ENCODE peak calls at places on chromosomes 4 and X, in nine cellular contexts. One of them, this sample, is unnamed.

GRCh38 chr4:74426101-74426500 is 18.8 kb upstream of the AREG start:
- DNase-seq in AG09309: no peak
- DNase-seq in Peyer's patch: no peak
- DNase-seq in gastrocnemius medialis: no peak
- DNase-seq in BE2C: no peak
- DNase-seq in cardiac muscle cell: no peak
- DNase-seq in left ventricle myocardium inferior: no peak
- DNase-seq in HL-60: no peak
- DNase-seq in fibroblast of the aortic adventitia: peak
- DNase-seq in this sample: peak

GRCh38 chr4:151967074-151967473 is 206.3 kb upstream of the GATB start:
- DNase-seq in left ventricle myocardium inferior: no peak
- DNase-seq in AG09309: no peak
- DNase-seq in BE2C: no peak
- DNase-seq in fibroblast of the aortic adventitia: no peak
- DNase-seq in Peyer's patch: no peak
- DNase-seq in HL-60: no peak
- DNase-seq in cardiac muscle cell: no peak
- DNase-seq in gastrocnemius medialis: no peak
- DNase-seq in this sample: no peak

GRCh38 chrX:135707880-135708279 is 5.6 kb upstream of the CT45A1 start:
- DNase-seq in fibroblast of the aortic adventitia: no peak
- DNase-seq in cardiac muscle cell: peak
- DNase-seq in gastrocnemius medialis: no peak
- DNase-seq in HL-60: peak
- DNase-seq in left ventricle myocardium inferior: no peak
- DNase-seq in Peyer's patch: no peak
- DNase-seq in AG09309: no peak
- DNase-seq in BE2C: peak
- DNase-seq in this sample: no peak

GRCh38 chrX:100928660-100929613 is at the start of gene XKRX:
- DNase-seq in AG09309: no peak
- DNase-seq in fibroblast of the aortic adventitia: no peak
- DNase-seq in gastrocnemius medialis: no peak
- DNase-seq in Peyer's patch: peak
- DNase-seq in cardiac muscle cell: peak
- DNase-seq in BE2C: peak
- DNase-seq in left ventricle myocardium inferior: peak
- DNase-seq in HL-60: no peak
- DNase-seq in this sample: no peak

GRCh38 chrX:331145-331771 is 12.7 kb upstream of the GTPBP6 start:
- DNase-seq in AG09309: no peak
- DNase-seq in gastrocnemius medialis: no peak
- DNase-seq in left ventricle myocardium inferior: peak
- DNase-seq in HL-60: no peak
- DNase-seq in Peyer's patch: no peak
- DNase-seq in cardiac muscle cell: peak
- DNase-seq in fibroblast of the aortic adventitia: peak
- DNase-seq in BE2C: peak
- DNase-seq in this sample: no peak

GRCh38 chrX:136130931-136131843 is 16.1 kb upstream of the FHL1 start:
- DNase-seq in HL-60: no peak
- DNase-seq in BE2C: no peak
- DNase-seq in Peyer's patch: no peak
- DNase-seq in gastrocnemius medialis: no peak
- DNase-seq in cardiac muscle cell: no peak
- DNase-seq in fibroblast of the aortic adventitia: peak
- DNase-seq in left ventricle myocardium inferior: no peak
- DNase-seq in AG09309: peak
- DNase-seq in this sample: peak

GRCh38 chr4:143347495-143347894 is 10.8 kb downstream of the GAB1 start:
- DNase-seq in HL-60: no peak
- DNase-seq in fibroblast of the aortic adventitia: no peak
- DNase-seq in cardiac muscle cell: no peak
- DNase-seq in left ventricle myocardium inferior: no peak
- DNase-seq in Peyer's patch: no peak
- DNase-seq in gastrocnemius medialis: no peak
- DNase-seq in BE2C: no peak
- DNase-seq in AG09309: no peak
- DNase-seq in this sample: no peak

GRCh38 chr4:123606336-123606735 is 209.7 kb downstream of the SPRY1 start:
- DNase-seq in BE2C: no peak
- DNase-seq in HL-60: no peak
- DNase-seq in gastrocnemius medialis: no peak
- DNase-seq in cardiac muscle cell: no peak
- DNase-seq in fibroblast of the aortic adventitia: no peak
- DNase-seq in Peyer's patch: no peak
- DNase-seq in AG09309: no peak
- DNase-seq in left ventricle myocardium inferior: no peak
- DNase-seq in this sample: no peak

GRCh38 chr4:175252642-175253041 is 334.5 kb downstream of the ADAM29 start:
- DNase-seq in BE2C: no peak
- DNase-seq in fibroblast of the aortic adventitia: no peak
- DNase-seq in Peyer's patch: no peak
- DNase-seq in HL-60: no peak
- DNase-seq in AG09309: no peak
- DNase-seq in left ventricle myocardium inferior: no peak
- DNase-seq in gastrocnemius medialis: no peak
- DNase-seq in cardiac muscle cell: no peak
- DNase-seq in this sample: no peak

DNA sequence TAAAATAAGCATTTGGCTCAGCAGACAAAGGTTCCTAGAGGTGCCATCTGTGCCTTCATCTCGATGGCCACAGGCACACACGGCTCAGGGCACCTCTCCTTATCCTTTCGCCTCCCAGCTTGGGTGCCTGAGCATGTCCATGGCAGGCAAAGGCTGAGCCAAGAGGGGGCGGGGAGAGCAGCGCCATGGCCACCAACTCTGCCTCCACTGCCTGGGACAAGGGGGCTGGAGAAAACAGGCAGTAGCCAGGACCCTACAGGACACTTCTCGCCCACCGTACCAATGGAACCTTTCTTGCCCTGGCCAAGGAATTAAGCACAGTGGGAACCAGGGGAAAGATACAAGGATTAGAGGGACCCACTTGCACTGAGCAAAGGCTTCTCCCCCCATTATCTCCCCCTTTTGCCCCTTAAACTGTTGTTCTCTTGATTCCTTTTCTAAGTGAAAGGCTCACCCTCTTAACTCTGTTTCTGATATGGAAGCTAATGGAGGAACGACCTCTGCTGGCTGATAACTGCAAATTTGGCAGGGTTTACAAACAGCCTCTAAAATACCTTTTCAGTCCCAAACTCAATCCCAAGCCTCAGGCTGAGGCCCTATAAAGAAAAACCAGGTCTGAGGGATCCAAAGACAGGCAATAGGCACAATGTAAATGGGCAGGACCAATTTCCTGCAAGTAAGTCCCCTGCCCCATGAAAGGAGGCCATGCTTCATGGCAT is 335.2 kb downstream of the ADAM29 start:
- DNase-seq in HL-60: no peak
- DNase-seq in fibroblast of the aortic adventitia: no peak
- DNase-seq in gastrocnemius medialis: no peak
- DNase-seq in BE2C: no peak
- DNase-seq in AG09309: no peak
- DNase-seq in left ventricle myocardium inferior: no peak
- DNase-seq in cardiac muscle cell: no peak
- DNase-seq in Peyer's patch: no peak
- DNase-seq in this sample: no peak
- TF ChIP-seq CTCF in HL-60: no peak
- TF ChIP-seq CTCF in fibroblast of the aortic adventitia: no peak
- TF ChIP-seq CTCF in gastrocnemius medialis: no peak
- TF ChIP-seq CTCF in BE2C: peak
- TF ChIP-seq CTCF in AG09309: peak
- TF ChIP-seq CTCF in left ventricle myocardium inferior: peak
- TF ChIP-seq CTCF in cardiac muscle cell: no peak
- TF ChIP-seq CTCF in Peyer's patch: no peak
- TF ChIP-seq CTCF in this sample: no peak

GRCh38 chrX:21745756-21746155 is 12.2 kb downstream of the SMPX start:
- DNase-seq in HL-60: peak
- DNase-seq in Peyer's patch: peak
- DNase-seq in left ventricle myocardium inferior: no peak
- DNase-seq in cardiac muscle cell: peak
- DNase-seq in BE2C: peak
- DNase-seq in gastrocnemius medialis: peak
- DNase-seq in AG09309: no peak
- DNase-seq in fibroblast of the aortic adventitia: peak
- DNase-seq in this sample: no peak

GRCh38 chrX:21749924-21750323 is 8.0 kb downstream of the SMPX start:
- DNase-seq in gastrocnemius medialis: no peak
- DNase-seq in AG09309: no peak
- DNase-seq in fibroblast of the aortic adventitia: no peak
- DNase-seq in left ventricle myocardium inferior: no peak
- DNase-seq in BE2C: no peak
- DNase-seq in HL-60: no peak
- DNase-seq in Peyer's patch: no peak
- DNase-seq in cardiac muscle cell: no peak
- DNase-seq in this sample: no peak

GRCh38 chrX:21744721-21745120 is 13.2 kb downstream of the SMPX start:
- DNase-seq in fibroblast of the aortic adventitia: no peak
- DNase-seq in left ventricle myocardium inferior: no peak
- DNase-seq in cardiac muscle cell: no peak
- DNase-seq in gastrocnemius medialis: no peak
- DNase-seq in HL-60: no peak
- DNase-seq in AG09309: no peak
- DNase-seq in BE2C: no peak
- DNase-seq in Peyer's patch: no peak
- DNase-seq in this sample: no peak

GRCh38 chrX:21748235-21748634 is 9.7 kb downstream of the SMPX start:
- DNase-seq in cardiac muscle cell: no peak
- DNase-seq in left ventricle myocardium inferior: no peak
- DNase-seq in BE2C: no peak
- DNase-seq in HL-60: no peak
- DNase-seq in fibroblast of the aortic adventitia: no peak
- DNase-seq in gastrocnemius medialis: no peak
- DNase-seq in AG09309: no peak
- DNase-seq in Peyer's patch: no peak
- DNase-seq in this sample: no peak

DNA sequence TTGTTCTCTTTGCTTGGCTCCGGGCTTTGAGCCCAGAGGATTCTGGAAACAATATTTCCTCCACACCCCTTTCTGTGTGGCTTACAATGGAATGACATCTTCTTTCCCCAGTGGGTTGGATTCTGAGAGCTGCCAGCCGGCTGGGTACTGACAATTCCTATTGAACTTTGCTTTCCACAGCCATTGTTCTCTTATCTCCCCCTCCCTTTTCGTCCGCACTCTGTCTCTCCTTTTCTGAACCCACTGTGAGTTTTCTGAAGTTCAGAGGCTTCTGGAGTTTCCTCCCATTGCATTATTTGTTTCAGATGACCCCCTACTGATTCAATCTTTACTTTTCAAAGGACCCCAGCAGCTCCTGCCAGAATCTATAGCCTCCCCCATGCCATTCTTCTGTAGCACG is 10.4 kb downstream of the SMPX start:
- DNase-seq in HL-60: no peak
- DNase-seq in gastrocnemius medialis: no peak
- DNase-seq in left ventricle myocardium inferior: no peak
- DNase-seq in AG09309: no peak
- DNase-seq in BE2C: no peak
- DNase-seq in Peyer's patch: no peak
- DNase-seq in cardiac muscle cell: peak
- DNase-seq in fibroblast of the aortic adventitia: peak
- DNase-seq in this sample: no peak
- H3K4me3 ChIP-seq in HL-60: no peak
- H3K4me3 ChIP-seq in gastrocnemius medialis: no peak
- H3K4me3 ChIP-seq in left ventricle myocardium inferior: peak
- H3K4me3 ChIP-seq in AG09309: no peak
- H3K4me3 ChIP-seq in BE2C: no peak
- H3K4me3 ChIP-seq in Peyer's patch: no peak
- H3K4me3 ChIP-seq in cardiac muscle cell: peak
- H3K4me3 ChIP-seq in fibroblast of the aortic adventitia: no peak
- H3K4me3 ChIP-seq in this sample: no peak

DNA sequence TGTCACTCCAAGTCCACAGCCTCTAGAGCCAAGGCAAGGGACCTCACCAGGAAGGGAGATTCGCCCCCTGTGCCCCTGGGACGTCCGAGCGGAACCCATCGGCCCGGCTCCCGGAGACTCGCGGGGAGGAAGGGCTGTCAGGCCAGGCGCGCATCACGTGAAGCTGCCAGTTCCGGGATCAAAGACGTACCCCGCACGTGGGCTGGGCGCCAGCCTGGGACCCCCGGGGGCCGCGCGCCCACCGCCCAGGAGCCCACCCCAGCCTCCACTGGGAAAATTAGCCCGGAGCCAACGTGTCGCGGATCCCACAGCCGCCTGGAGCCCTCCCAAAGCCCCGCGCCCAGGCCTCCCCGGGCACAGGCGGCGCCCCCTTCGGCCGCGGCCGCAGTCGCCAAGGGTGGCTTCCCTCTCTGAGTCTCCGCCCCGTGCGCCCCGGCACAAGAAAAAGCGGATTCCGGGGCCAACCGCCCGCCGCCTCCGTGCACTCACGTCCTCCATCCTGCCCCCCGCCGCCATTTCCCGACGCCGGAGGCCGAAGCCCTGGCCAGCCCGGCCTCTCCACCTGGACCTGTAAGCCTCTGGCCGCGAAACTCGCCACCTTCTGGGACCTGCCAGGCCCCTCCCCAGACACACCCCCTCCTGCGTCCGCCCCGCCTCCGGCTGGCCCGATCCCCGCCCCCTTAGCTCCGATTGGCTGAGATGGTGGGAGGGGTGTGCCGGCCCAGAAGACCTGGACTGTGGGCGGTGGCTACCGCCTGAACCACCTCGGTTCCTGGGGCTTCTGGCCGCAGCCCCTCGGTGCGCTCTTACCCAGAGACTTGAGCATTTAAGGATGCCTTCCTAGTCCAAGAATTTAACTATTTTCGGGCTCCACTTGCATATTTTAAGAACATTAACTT is at the start of gene TMEM192:
- DNase-seq in gastrocnemius medialis: peak
- DNase-seq in left ventricle myocardium inferior: peak
- DNase-seq in fibroblast of the aortic adventitia: peak
- DNase-seq in AG09309: peak
- DNase-seq in HL-60: peak
- DNase-seq in BE2C: peak
- DNase-seq in cardiac muscle cell: peak
- DNase-seq in Peyer's patch: peak
- DNase-seq in this sample: peak
- TF ChIP-seq CTCF in gastrocnemius medialis: peak
- TF ChIP-seq CTCF in left ventricle myocardium inferior: peak
- TF ChIP-seq CTCF in fibroblast of the aortic adventitia: peak
- TF ChIP-seq CTCF in AG09309: peak
- TF ChIP-seq CTCF in HL-60: no peak
- TF ChIP-seq CTCF in BE2C: peak
- TF ChIP-seq CTCF in cardiac muscle cell: peak
- TF ChIP-seq CTCF in Peyer's patch: no peak
- TF ChIP-seq CTCF in this sample: peak

GRCh38 chr4:148161601-148162000 is 280.6 kb downstream of the NR3C2 start:
- DNase-seq in BE2C: no peak
- DNase-seq in gastrocnemius medialis: no peak
- DNase-seq in fibroblast of the aortic adventitia: no peak
- DNase-seq in cardiac muscle cell: no peak
- DNase-seq in AG09309: no peak
- DNase-seq in left ventricle myocardium inferior: no peak
- DNase-seq in Peyer's patch: no peak
- DNase-seq in HL-60: no peak
- DNase-seq in this sample: no peak

GRCh38 chr4:148164529-148164928 is 277.7 kb downstream of the NR3C2 start:
- DNase-seq in gastrocnemius medialis: no peak
- DNase-seq in cardiac muscle cell: no peak
- DNase-seq in HL-60: no peak
- DNase-seq in BE2C: no peak
- DNase-seq in fibroblast of the aortic adventitia: no peak
- DNase-seq in Peyer's patch: no peak
- DNase-seq in AG09309: no peak
- DNase-seq in left ventricle myocardium inferior: no peak
- DNase-seq in this sample: no peak

GRCh38 chr4:148163011-148163410 is 279.2 kb downstream of the NR3C2 start:
- DNase-seq in cardiac muscle cell: no peak
- DNase-seq in fibroblast of the aortic adventitia: peak
- DNase-seq in HL-60: no peak
- DNase-seq in BE2C: no peak
- DNase-seq in gastrocnemius medialis: no peak
- DNase-seq in left ventricle myocardium inferior: no peak
- DNase-seq in AG09309: no peak
- DNase-seq in Peyer's patch: no peak
- DNase-seq in this sample: no peak

GRCh38 chr4:148162554-148162953 is 279.7 kb downstream of the NR3C2 start:
- DNase-seq in gastrocnemius medialis: no peak
- DNase-seq in AG09309: no peak
- DNase-seq in left ventricle myocardium inferior: no peak
- DNase-seq in fibroblast of the aortic adventitia: no peak
- DNase-seq in HL-60: no peak
- DNase-seq in Peyer's patch: no peak
- DNase-seq in BE2C: no peak
- DNase-seq in cardiac muscle cell: peak
- DNase-seq in this sample: no peak

DNA sequence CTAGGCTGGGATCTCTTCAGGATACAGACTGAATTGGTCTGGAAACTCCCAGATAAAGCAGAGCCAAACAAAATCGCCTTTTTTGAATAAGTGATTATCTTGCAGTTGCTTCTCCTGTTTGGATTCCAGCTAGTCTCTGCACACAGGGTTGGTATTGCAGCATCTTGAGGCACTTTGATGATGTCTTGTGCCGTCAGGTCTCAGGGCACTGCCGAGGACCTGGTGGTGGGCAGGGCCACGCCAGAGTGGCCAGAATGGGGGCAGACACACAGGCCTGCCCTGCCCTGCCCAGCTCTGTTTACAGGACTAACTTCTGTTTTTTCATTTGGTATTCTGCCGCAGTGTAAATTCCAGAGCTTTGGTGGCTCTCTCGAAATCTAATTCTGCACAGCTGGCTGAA is 276.1 kb downstream of the NR3C2 start:
- DNase-seq in gastrocnemius medialis: no peak
- DNase-seq in left ventricle myocardium inferior: no peak
- DNase-seq in fibroblast of the aortic adventitia: peak
- DNase-seq in HL-60: no peak
- DNase-seq in Peyer's patch: no peak
- DNase-seq in BE2C: no peak
- DNase-seq in cardiac muscle cell: no peak
- DNase-seq in AG09309: no peak
- DNase-seq in this sample: no peak
- H3K4me3 ChIP-seq in gastrocnemius medialis: peak
- H3K4me3 ChIP-seq in left ventricle myocardium inferior: peak
- H3K4me3 ChIP-seq in fibroblast of the aortic adventitia: peak
- H3K4me3 ChIP-seq in HL-60: no peak
- H3K4me3 ChIP-seq in Peyer's patch: no peak
- H3K4me3 ChIP-seq in BE2C: no peak
- H3K4me3 ChIP-seq in cardiac muscle cell: no peak
- H3K4me3 ChIP-seq in AG09309: peak
- H3K4me3 ChIP-seq in this sample: no peak